ENCODE peak calls at places on chromosomes 4 and X, in seven cellular contexts. One of them, this sample, is unnamed.

GRCh38 chrX:23376581-23376980 is 41.9 kb downstream of the PTCHD1 start:
- DNase-seq in endothelial cell: no peak
- DNase-seq in activated naive CD8-positive, alpha-beta T cell treated with anti-CD3 and anti-CD28 coated beads, Interleukin-2, amount 50 U/mL, for 24 hours: no peak
- DNase-seq in activated T-cell treated with anti-CD3 and anti-CD28 coated beads for 48 hours: no peak
- DNase-seq in activated CD8-positive, alpha-beta T cell treated with anti-CD3 and anti-CD28 coated beads for 36 hours: no peak
- DNase-seq in breast epithelium: no peak
- DNase-seq in fibroblast of lung: no peak
- DNase-seq in this sample: no peak

GRCh38 chr4:47017494-47017893 is 13.9 kb upstream of the GABRB1 start:
- DNase-seq in endothelial cell: no peak
- DNase-seq in activated naive CD8-positive, alpha-beta T cell treated with anti-CD3 and anti-CD28 coated beads, Interleukin-2, amount 50 U/mL, for 24 hours: no peak
- DNase-seq in activated T-cell treated with anti-CD3 and anti-CD28 coated beads for 48 hours: no peak
- DNase-seq in activated CD8-positive, alpha-beta T cell treated with anti-CD3 and anti-CD28 coated beads for 36 hours: no peak
- DNase-seq in breast epithelium: no peak
- DNase-seq in fibroblast of lung: peak
- DNase-seq in this sample: no peak

GRCh38 chr4:102527695-102528094 is 26.5 kb downstream of the NFKB1 start:
- DNase-seq in endothelial cell: no peak
- DNase-seq in activated naive CD8-positive, alpha-beta T cell treated with anti-CD3 and anti-CD28 coated beads, Interleukin-2, amount 50 U/mL, for 24 hours: no peak
- DNase-seq in activated T-cell treated with anti-CD3 and anti-CD28 coated beads for 48 hours: no peak
- DNase-seq in activated CD8-positive, alpha-beta T cell treated with anti-CD3 and anti-CD28 coated beads for 36 hours: peak
- DNase-seq in breast epithelium: no peak
- DNase-seq in fibroblast of lung: no peak
- DNase-seq in this sample: no peak

GRCh38 chrX:41406211-41406610 is 40.9 kb upstream of the NYX start:
- DNase-seq in endothelial cell: no peak
- DNase-seq in activated naive CD8-positive, alpha-beta T cell treated with anti-CD3 and anti-CD28 coated beads, Interleukin-2, amount 50 U/mL, for 24 hours: no peak
- DNase-seq in activated T-cell treated with anti-CD3 and anti-CD28 coated beads for 48 hours: no peak
- DNase-seq in activated CD8-positive, alpha-beta T cell treated with anti-CD3 and anti-CD28 coated beads for 36 hours: no peak
- DNase-seq in breast epithelium: no peak
- DNase-seq in fibroblast of lung: no peak
- DNase-seq in this sample: no peak

GRCh38 chrX:100980608-100981497 is 11.3 kb downstream of the ARL13A start:
- DNase-seq in endothelial cell: no peak
- DNase-seq in activated naive CD8-positive, alpha-beta T cell treated with anti-CD3 and anti-CD28 coated beads, Interleukin-2, amount 50 U/mL, for 24 hours: no peak
- DNase-seq in activated T-cell treated with anti-CD3 and anti-CD28 coated beads for 48 hours: no peak
- DNase-seq in activated CD8-positive, alpha-beta T cell treated with anti-CD3 and anti-CD28 coated beads for 36 hours: no peak
- DNase-seq in breast epithelium: peak
- DNase-seq in fibroblast of lung: peak
- DNase-seq in this sample: no peak

GRCh38 chrX:10098235-10098819 is 58.4 kb upstream of the CLCN4 start:
- DNase-seq in endothelial cell: no peak
- DNase-seq in activated naive CD8-positive, alpha-beta T cell treated with anti-CD3 and anti-CD28 coated beads, Interleukin-2, amount 50 U/mL, for 24 hours: peak
- DNase-seq in activated T-cell treated with anti-CD3 and anti-CD28 coated beads for 48 hours: peak
- DNase-seq in activated CD8-positive, alpha-beta T cell treated with anti-CD3 and anti-CD28 coated beads for 36 hours: peak
- DNase-seq in breast epithelium: no peak
- DNase-seq in fibroblast of lung: no peak
- DNase-seq in this sample: peak

GRCh38 chr4:76641351-76641750 is 206.3 kb downstream of the SHROOM3 start:
- DNase-seq in endothelial cell: no peak
- DNase-seq in activated naive CD8-positive, alpha-beta T cell treated with anti-CD3 and anti-CD28 coated beads, Interleukin-2, amount 50 U/mL, for 24 hours: no peak
- DNase-seq in activated T-cell treated with anti-CD3 and anti-CD28 coated beads for 48 hours: no peak
- DNase-seq in activated CD8-positive, alpha-beta T cell treated with anti-CD3 and anti-CD28 coated beads for 36 hours: no peak
- DNase-seq in breast epithelium: no peak
- DNase-seq in fibroblast of lung: no peak
- DNase-seq in this sample: no peak

GRCh38 chrX:140733766-140734342 is 24.3 kb downstream of the LINC00632 start:
- DNase-seq in endothelial cell: peak
- DNase-seq in activated naive CD8-positive, alpha-beta T cell treated with anti-CD3 and anti-CD28 coated beads, Interleukin-2, amount 50 U/mL, for 24 hours: no peak
- DNase-seq in activated T-cell treated with anti-CD3 and anti-CD28 coated beads for 48 hours: no peak
- DNase-seq in activated CD8-positive, alpha-beta T cell treated with anti-CD3 and anti-CD28 coated beads for 36 hours: no peak
- DNase-seq in breast epithelium: no peak
- DNase-seq in fibroblast of lung: peak
- DNase-seq in this sample: no peak

GRCh38 chrX:115563633-115564182 is 2.7 kb downstream of the PLS3 start:
- DNase-seq in endothelial cell: no peak
- DNase-seq in activated naive CD8-positive, alpha-beta T cell treated with anti-CD3 and anti-CD28 coated beads, Interleukin-2, amount 50 U/mL, for 24 hours: no peak
- DNase-seq in activated T-cell treated with anti-CD3 and anti-CD28 coated beads for 48 hours: no peak
- DNase-seq in activated CD8-positive, alpha-beta T cell treated with anti-CD3 and anti-CD28 coated beads for 36 hours: no peak
- DNase-seq in breast epithelium: no peak
- DNase-seq in fibroblast of lung: no peak
- DNase-seq in this sample: no peak

GRCh38 chr4:114598191-114599121 is at the start of gene UGT8:
- DNase-seq in endothelial cell: peak
- DNase-seq in activated naive CD8-positive, alpha-beta T cell treated with anti-CD3 and anti-CD28 coated beads, Interleukin-2, amount 50 U/mL, for 24 hours: peak
- DNase-seq in activated T-cell treated with anti-CD3 and anti-CD28 coated beads for 48 hours: peak
- DNase-seq in activated CD8-positive, alpha-beta T cell treated with anti-CD3 and anti-CD28 coated beads for 36 hours: peak
- DNase-seq in breast epithelium: no peak
- DNase-seq in fibroblast of lung: peak
- DNase-seq in this sample: peak

GRCh38 chrX:45889471-45889870 is 655.8 kb downstream of the ZNF674 start:
- DNase-seq in endothelial cell: no peak
- DNase-seq in activated naive CD8-positive, alpha-beta T cell treated with anti-CD3 and anti-CD28 coated beads, Interleukin-2, amount 50 U/mL, for 24 hours: no peak
- DNase-seq in activated T-cell treated with anti-CD3 and anti-CD28 coated beads for 48 hours: no peak
- DNase-seq in activated CD8-positive, alpha-beta T cell treated with anti-CD3 and anti-CD28 coated beads for 36 hours: no peak
- DNase-seq in breast epithelium: no peak
- DNase-seq in fibroblast of lung: no peak
- DNase-seq in this sample: no peak

GRCh38 chrX:154990496-154990895 is 32.0 kb downstream of the F8 start:
- DNase-seq in endothelial cell: no peak
- DNase-seq in activated naive CD8-positive, alpha-beta T cell treated with anti-CD3 and anti-CD28 coated beads, Interleukin-2, amount 50 U/mL, for 24 hours: no peak
- DNase-seq in activated T-cell treated with anti-CD3 and anti-CD28 coated beads for 48 hours: no peak
- DNase-seq in activated CD8-positive, alpha-beta T cell treated with anti-CD3 and anti-CD28 coated beads for 36 hours: peak
- DNase-seq in breast epithelium: no peak
- DNase-seq in fibroblast of lung: no peak
- DNase-seq in this sample: no peak

GRCh38 chrX:53479295-53479694 is 45.1 kb upstream of the HSD17B10 start:
- DNase-seq in endothelial cell: no peak
- DNase-seq in activated naive CD8-positive, alpha-beta T cell treated with anti-CD3 and anti-CD28 coated beads, Interleukin-2, amount 50 U/mL, for 24 hours: no peak
- DNase-seq in activated T-cell treated with anti-CD3 and anti-CD28 coated beads for 48 hours: no peak
- DNase-seq in activated CD8-positive, alpha-beta T cell treated with anti-CD3 and anti-CD28 coated beads for 36 hours: no peak
- DNase-seq in breast epithelium: no peak
- DNase-seq in fibroblast of lung: no peak
- DNase-seq in this sample: no peak

GRCh38 chr4:77007358-77008230 is 58.0 kb downstream of the SEPTIN11 start:
- DNase-seq in endothelial cell: no peak
- DNase-seq in activated naive CD8-positive, alpha-beta T cell treated with anti-CD3 and anti-CD28 coated beads, Interleukin-2, amount 50 U/mL, for 24 hours: peak
- DNase-seq in activated T-cell treated with anti-CD3 and anti-CD28 coated beads for 48 hours: no peak
- DNase-seq in activated CD8-positive, alpha-beta T cell treated with anti-CD3 and anti-CD28 coated beads for 36 hours: peak
- DNase-seq in breast epithelium: no peak
- DNase-seq in fibroblast of lung: peak
- DNase-seq in this sample: no peak

GRCh38 chrX:32448320-32448719 is 763.0 kb downstream of the DMD start:
- DNase-seq in endothelial cell: no peak
- DNase-seq in activated naive CD8-positive, alpha-beta T cell treated with anti-CD3 and anti-CD28 coated beads, Interleukin-2, amount 50 U/mL, for 24 hours: no peak
- DNase-seq in activated T-cell treated with anti-CD3 and anti-CD28 coated beads for 48 hours: no peak
- DNase-seq in activated CD8-positive, alpha-beta T cell treated with anti-CD3 and anti-CD28 coated beads for 36 hours: no peak
- DNase-seq in breast epithelium: no peak
- DNase-seq in fibroblast of lung: peak
- DNase-seq in this sample: peak

GRCh38 chr4:7107166-7107905 is 39.5 kb upstream of the GRPEL1 start:
- DNase-seq in endothelial cell: no peak
- DNase-seq in activated naive CD8-positive, alpha-beta T cell treated with anti-CD3 and anti-CD28 coated beads, Interleukin-2, amount 50 U/mL, for 24 hours: no peak
- DNase-seq in activated T-cell treated with anti-CD3 and anti-CD28 coated beads for 48 hours: no peak
- DNase-seq in activated CD8-positive, alpha-beta T cell treated with anti-CD3 and anti-CD28 coated beads for 36 hours: no peak
- DNase-seq in breast epithelium: no peak
- DNase-seq in fibroblast of lung: no peak
- DNase-seq in this sample: no peak

GRCh38 chr4:79678472-79679202 is 270.6 kb upstream of the GK2 start:
- DNase-seq in endothelial cell: no peak
- DNase-seq in activated naive CD8-positive, alpha-beta T cell treated with anti-CD3 and anti-CD28 coated beads, Interleukin-2, amount 50 U/mL, for 24 hours: no peak
- DNase-seq in activated T-cell treated with anti-CD3 and anti-CD28 coated beads for 48 hours: no peak
- DNase-seq in activated CD8-positive, alpha-beta T cell treated with anti-CD3 and anti-CD28 coated beads for 36 hours: no peak
- DNase-seq in breast epithelium: no peak
- DNase-seq in fibroblast of lung: no peak
- DNase-seq in this sample: no peak

GRCh38 chrX:24934279-24934678 is 81.5 kb downstream of the ARX start:
- DNase-seq in endothelial cell: no peak
- DNase-seq in activated naive CD8-positive, alpha-beta T cell treated with anti-CD3 and anti-CD28 coated beads, Interleukin-2, amount 50 U/mL, for 24 hours: no peak
- DNase-seq in activated T-cell treated with anti-CD3 and anti-CD28 coated beads for 48 hours: no peak
- DNase-seq in activated CD8-positive, alpha-beta T cell treated with anti-CD3 and anti-CD28 coated beads for 36 hours: no peak
- DNase-seq in breast epithelium: no peak
- DNase-seq in fibroblast of lung: no peak
- DNase-seq in this sample: no peak

GRCh38 chr4:107709916-107710315 is 10.1 kb downstream of the PAPSS1 start:
- DNase-seq in endothelial cell: no peak
- DNase-seq in activated naive CD8-positive, alpha-beta T cell treated with anti-CD3 and anti-CD28 coated beads, Interleukin-2, amount 50 U/mL, for 24 hours: no peak
- DNase-seq in activated T-cell treated with anti-CD3 and anti-CD28 coated beads for 48 hours: no peak
- DNase-seq in activated CD8-positive, alpha-beta T cell treated with anti-CD3 and anti-CD28 coated beads for 36 hours: no peak
- DNase-seq in breast epithelium: no peak
- DNase-seq in fibroblast of lung: no peak
- DNase-seq in this sample: no peak

GRCh38 chr4:94640151-94640550 is 117.6 kb upstream of the BMPR1B start:
- DNase-seq in endothelial cell: no peak
- DNase-seq in activated naive CD8-positive, alpha-beta T cell treated with anti-CD3 and anti-CD28 coated beads, Interleukin-2, amount 50 U/mL, for 24 hours: no peak
- DNase-seq in activated T-cell treated with anti-CD3 and anti-CD28 coated beads for 48 hours: no peak
- DNase-seq in activated CD8-positive, alpha-beta T cell treated with anti-CD3 and anti-CD28 coated beads for 36 hours: no peak
- DNase-seq in breast epithelium: no peak
- DNase-seq in fibroblast of lung: no peak
- DNase-seq in this sample: no peak

GRCh38 chr4:169557061-169557636 is 55.2 kb downstream of the NEK1 start:
- DNase-seq in endothelial cell: no peak
- DNase-seq in activated naive CD8-positive, alpha-beta T cell treated with anti-CD3 and anti-CD28 coated beads, Interleukin-2, amount 50 U/mL, for 24 hours: no peak
- DNase-seq in activated T-cell treated with anti-CD3 and anti-CD28 coated beads for 48 hours: no peak
- DNase-seq in activated CD8-positive, alpha-beta T cell treated with anti-CD3 and anti-CD28 coated beads for 36 hours: no peak
- DNase-seq in breast epithelium: no peak
- DNase-seq in fibroblast of lung: peak
- DNase-seq in this sample: no peak

GRCh38 chr4:180665994-180666818 is 1577.0 kb upstream of the TENM3 start:
- DNase-seq in endothelial cell: peak
- DNase-seq in activated naive CD8-positive, alpha-beta T cell treated with anti-CD3 and anti-CD28 coated beads, Interleukin-2, amount 50 U/mL, for 24 hours: peak
- DNase-seq in activated T-cell treated with anti-CD3 and anti-CD28 coated beads for 48 hours: peak
- DNase-seq in activated CD8-positive, alpha-beta T cell treated with anti-CD3 and anti-CD28 coated beads for 36 hours: peak
- DNase-seq in breast epithelium: no peak
- DNase-seq in fibroblast of lung: peak
- DNase-seq in this sample: no peak

GRCh38 chrX:101164766-101165590 is 54.6 kb upstream of the DRP2 start:
- DNase-seq in endothelial cell: no peak
- DNase-seq in activated naive CD8-positive, alpha-beta T cell treated with anti-CD3 and anti-CD28 coated beads, Interleukin-2, amount 50 U/mL, for 24 hours: no peak
- DNase-seq in activated T-cell treated with anti-CD3 and anti-CD28 coated beads for 48 hours: no peak
- DNase-seq in activated CD8-positive, alpha-beta T cell treated with anti-CD3 and anti-CD28 coated beads for 36 hours: no peak
- DNase-seq in breast epithelium: no peak
- DNase-seq in fibroblast of lung: peak
- DNase-seq in this sample: no peak

GRCh38 chr4:31175242-31175910 is 455.2 kb downstream of the PCDH7 start:
- DNase-seq in endothelial cell: no peak
- DNase-seq in activated naive CD8-positive, alpha-beta T cell treated with anti-CD3 and anti-CD28 coated beads, Interleukin-2, amount 50 U/mL, for 24 hours: no peak
- DNase-seq in activated T-cell treated with anti-CD3 and anti-CD28 coated beads for 48 hours: no peak
- DNase-seq in activated CD8-positive, alpha-beta T cell treated with anti-CD3 and anti-CD28 coated beads for 36 hours: no peak
- DNase-seq in breast epithelium: no peak
- DNase-seq in fibroblast of lung: peak
- DNase-seq in this sample: no peak

GRCh38 chr4:185210102-185210981 is 944 bp downstream of the SNX25 start:
- DNase-seq in endothelial cell: peak
- DNase-seq in activated naive CD8-positive, alpha-beta T cell treated with anti-CD3 and anti-CD28 coated beads, Interleukin-2, amount 50 U/mL, for 24 hours: peak
- DNase-seq in activated T-cell treated with anti-CD3 and anti-CD28 coated beads for 48 hours: peak
- DNase-seq in activated CD8-positive, alpha-beta T cell treated with anti-CD3 and anti-CD28 coated beads for 36 hours: peak
- DNase-seq in breast epithelium: no peak
- DNase-seq in fibroblast of lung: peak
- DNase-seq in this sample: peak

GRCh38 chr4:108378164-108378563 is 209.4 kb upstream of the LEF1 start:
- DNase-seq in endothelial cell: no peak
- DNase-seq in activated naive CD8-positive, alpha-beta T cell treated with anti-CD3 and anti-CD28 coated beads, Interleukin-2, amount 50 U/mL, for 24 hours: no peak
- DNase-seq in activated T-cell treated with anti-CD3 and anti-CD28 coated beads for 48 hours: no peak
- DNase-seq in activated CD8-positive, alpha-beta T cell treated with anti-CD3 and anti-CD28 coated beads for 36 hours: no peak
- DNase-seq in breast epithelium: no peak
- DNase-seq in fibroblast of lung: no peak
- DNase-seq in this sample: no peak

GRCh38 chrX:38341442-38341841 is 11.0 kb upstream of the OTC start:
- DNase-seq in endothelial cell: no peak
- DNase-seq in activated naive CD8-positive, alpha-beta T cell treated with anti-CD3 and anti-CD28 coated beads, Interleukin-2, amount 50 U/mL, for 24 hours: no peak
- DNase-seq in activated T-cell treated with anti-CD3 and anti-CD28 coated beads for 48 hours: no peak
- DNase-seq in activated CD8-positive, alpha-beta T cell treated with anti-CD3 and anti-CD28 coated beads for 36 hours: no peak
- DNase-seq in breast epithelium: no peak
- DNase-seq in fibroblast of lung: no peak
- DNase-seq in this sample: no peak

GRCh38 chr4:10036926-10037325 is 15.6 kb upstream of the SLC2A9 start:
- DNase-seq in endothelial cell: no peak
- DNase-seq in activated naive CD8-positive, alpha-beta T cell treated with anti-CD3 and anti-CD28 coated beads, Interleukin-2, amount 50 U/mL, for 24 hours: no peak
- DNase-seq in activated T-cell treated with anti-CD3 and anti-CD28 coated beads for 48 hours: no peak
- DNase-seq in activated CD8-positive, alpha-beta T cell treated with anti-CD3 and anti-CD28 coated beads for 36 hours: no peak
- DNase-seq in breast epithelium: no peak
- DNase-seq in fibroblast of lung: no peak
- DNase-seq in this sample: no peak

GRCh38 chr4:113756005-113756410 is 5.5 kb downstream of the CAMK2D start:
- DNase-seq in endothelial cell: no peak
- DNase-seq in activated naive CD8-positive, alpha-beta T cell treated with anti-CD3 and anti-CD28 coated beads, Interleukin-2, amount 50 U/mL, for 24 hours: no peak
- DNase-seq in activated T-cell treated with anti-CD3 and anti-CD28 coated beads for 48 hours: no peak
- DNase-seq in activated CD8-positive, alpha-beta T cell treated with anti-CD3 and anti-CD28 coated beads for 36 hours: no peak
- DNase-seq in breast epithelium: no peak
- DNase-seq in fibroblast of lung: peak
- DNase-seq in this sample: no peak

GRCh38 chr4:110840221-110840654 is 217.4 kb upstream of the PITX2 start:
- DNase-seq in endothelial cell: no peak
- DNase-seq in activated naive CD8-positive, alpha-beta T cell treated with anti-CD3 and anti-CD28 coated beads, Interleukin-2, amount 50 U/mL, for 24 hours: no peak
- DNase-seq in activated T-cell treated with anti-CD3 and anti-CD28 coated beads for 48 hours: no peak
- DNase-seq in activated CD8-positive, alpha-beta T cell treated with anti-CD3 and anti-CD28 coated beads for 36 hours: no peak
- DNase-seq in breast epithelium: no peak
- DNase-seq in fibroblast of lung: peak
- DNase-seq in this sample: no peak

GRCh38 chr4:54664400-54664799 is 6.6 kb downstream of the KIT start:
- DNase-seq in endothelial cell: no peak
- DNase-seq in activated naive CD8-positive, alpha-beta T cell treated with anti-CD3 and anti-CD28 coated beads, Interleukin-2, amount 50 U/mL, for 24 hours: no peak
- DNase-seq in activated T-cell treated with anti-CD3 and anti-CD28 coated beads for 48 hours: no peak
- DNase-seq in activated CD8-positive, alpha-beta T cell treated with anti-CD3 and anti-CD28 coated beads for 36 hours: no peak
- DNase-seq in breast epithelium: no peak
- DNase-seq in fibroblast of lung: no peak
- DNase-seq in this sample: no peak

GRCh38 chr4:184972996-184973395 is 45.3 kb upstream of the HELT start:
- DNase-seq in endothelial cell: no peak
- DNase-seq in activated naive CD8-positive, alpha-beta T cell treated with anti-CD3 and anti-CD28 coated beads, Interleukin-2, amount 50 U/mL, for 24 hours: no peak
- DNase-seq in activated T-cell treated with anti-CD3 and anti-CD28 coated beads for 48 hours: no peak
- DNase-seq in activated CD8-positive, alpha-beta T cell treated with anti-CD3 and anti-CD28 coated beads for 36 hours: no peak
- DNase-seq in breast epithelium: no peak
- DNase-seq in fibroblast of lung: no peak
- DNase-seq in this sample: no peak

GRCh38 chr4:59869559-59869958 is 1330.6 kb upstream of the ADGRL3 start:
- DNase-seq in endothelial cell: no peak
- DNase-seq in activated naive CD8-positive, alpha-beta T cell treated with anti-CD3 and anti-CD28 coated beads, Interleukin-2, amount 50 U/mL, for 24 hours: no peak
- DNase-seq in activated T-cell treated with anti-CD3 and anti-CD28 coated beads for 48 hours: no peak
- DNase-seq in activated CD8-positive, alpha-beta T cell treated with anti-CD3 and anti-CD28 coated beads for 36 hours: no peak
- DNase-seq in breast epithelium: no peak
- DNase-seq in fibroblast of lung: no peak
- DNase-seq in this sample: no peak